ENCODE peak calls at places on chromosomes 12 and 14, in eight cellular contexts. One of them, this sample, is unnamed.
A peak's percentile ranks its signal among the peaks of the same experiment; 100 is the strongest.

GRCh38 chr14:76958975-76959710 is 69.4 kb downstream of the IRF2BPL start:
- DNase-seq in psoas muscle: no peak
- DNase-seq in IMR-90: peak; percentile 72
- DNase-seq in body of pancreas: no peak
- DNase-seq in tibial artery: peak; percentile 72
- DNase-seq in fibroblast of lung: peak; percentile 95
- DNase-seq in heart left ventricle: peak; percentile 85
- DNase-seq in heart right ventricle: peak; percentile 76
- DNase-seq in this sample: peak; percentile 49

GRCh38 chr12:117063162-117063911 is 35.9 kb downstream of the TESC start:
- DNase-seq in psoas muscle: no peak
- DNase-seq in IMR-90: no peak
- DNase-seq in body of pancreas: no peak
- DNase-seq in tibial artery: peak; percentile 30
- DNase-seq in fibroblast of lung: no peak
- DNase-seq in heart left ventricle: peak; percentile 46
- DNase-seq in heart right ventricle: peak; percentile 37
- DNase-seq in this sample: no peak

GRCh38 chr12:49542592-49543160 is 3.8 kb downstream of the KCNH3 start:
- DNase-seq in psoas muscle: no peak
- DNase-seq in IMR-90: no peak
- DNase-seq in body of pancreas: no peak
- DNase-seq in tibial artery: no peak
- DNase-seq in fibroblast of lung: no peak
- DNase-seq in heart left ventricle: no peak
- DNase-seq in heart right ventricle: no peak
- DNase-seq in this sample: no peak

GRCh38 chr12:41794341-41794740 is 350.3 kb downstream of the GXYLT1 start:
- DNase-seq in psoas muscle: no peak
- DNase-seq in IMR-90: no peak
- DNase-seq in body of pancreas: no peak
- DNase-seq in tibial artery: no peak
- DNase-seq in fibroblast of lung: no peak
- DNase-seq in heart left ventricle: no peak
- DNase-seq in heart right ventricle: no peak
- DNase-seq in this sample: no peak

GRCh38 chr12:116508145-116509121 is 50.7 kb upstream of the MAP1LC3B2 start:
- DNase-seq in psoas muscle: peak; percentile 56
- DNase-seq in IMR-90: no peak
- DNase-seq in body of pancreas: no peak
- DNase-seq in tibial artery: no peak
- DNase-seq in fibroblast of lung: peak; percentile 20
- DNase-seq in heart left ventricle: peak; percentile 39
- DNase-seq in heart right ventricle: peak; percentile 22
- DNase-seq in this sample: peak; percentile 9

GRCh38 chr14:105926415-105927093 is 400.2 kb downstream of the TMEM121 start:
- DNase-seq in psoas muscle: peak; percentile 36
- DNase-seq in IMR-90: no peak
- DNase-seq in body of pancreas: peak; percentile 5
- DNase-seq in tibial artery: no peak
- DNase-seq in fibroblast of lung: no peak
- DNase-seq in heart left ventricle: peak; percentile 12
- DNase-seq in heart right ventricle: no peak
- DNase-seq in this sample: no peak

GRCh38 chr12:67991158-67991557 is 1.9 kb downstream of the IFNG-AS1 start:
- DNase-seq in psoas muscle: no peak
- DNase-seq in IMR-90: no peak
- DNase-seq in body of pancreas: no peak
- DNase-seq in tibial artery: no peak
- DNase-seq in fibroblast of lung: no peak
- DNase-seq in heart left ventricle: no peak
- DNase-seq in heart right ventricle: no peak
- DNase-seq in this sample: no peak

GRCh38 chr12:92297405-92297804 is 151.8 kb upstream of the BTG1 start:
- DNase-seq in psoas muscle: no peak
- DNase-seq in IMR-90: no peak
- DNase-seq in body of pancreas: no peak
- DNase-seq in tibial artery: no peak
- DNase-seq in fibroblast of lung: no peak
- DNase-seq in heart left ventricle: no peak
- DNase-seq in heart right ventricle: no peak
- DNase-seq in this sample: no peak

GRCh38 chr12:52389313-52390207 is 4.1 kb upstream of the KRT84 start:
- DNase-seq in psoas muscle: no peak
- DNase-seq in IMR-90: no peak
- DNase-seq in body of pancreas: no peak
- DNase-seq in tibial artery: no peak
- DNase-seq in fibroblast of lung: peak; percentile 60
- DNase-seq in heart left ventricle: no peak
- DNase-seq in heart right ventricle: no peak
- DNase-seq in this sample: no peak

GRCh38 chr12:114032801-114033200 is 66.7 kb upstream of the RBM19 start:
- DNase-seq in psoas muscle: no peak
- DNase-seq in IMR-90: no peak
- DNase-seq in body of pancreas: no peak
- DNase-seq in tibial artery: no peak
- DNase-seq in fibroblast of lung: no peak
- DNase-seq in heart left ventricle: no peak
- DNase-seq in heart right ventricle: no peak
- DNase-seq in this sample: no peak

GRCh38 chr14:89351364-89351957 is 65.6 kb downstream of the FOXN3 start:
- DNase-seq in psoas muscle: no peak
- DNase-seq in IMR-90: peak; percentile 42
- DNase-seq in body of pancreas: peak; percentile 47
- DNase-seq in tibial artery: no peak
- DNase-seq in fibroblast of lung: peak; percentile 47
- DNase-seq in heart left ventricle: no peak
- DNase-seq in heart right ventricle: no peak
- DNase-seq in this sample: peak; percentile 16

GRCh38 chr12:78146365-78146772 is 315.7 kb downstream of the NAV3 start:
- DNase-seq in psoas muscle: no peak
- DNase-seq in IMR-90: peak; percentile 62
- DNase-seq in body of pancreas: no peak
- DNase-seq in tibial artery: no peak
- DNase-seq in fibroblast of lung: peak; percentile 47
- DNase-seq in heart left ventricle: no peak
- DNase-seq in heart right ventricle: no peak
- DNase-seq in this sample: no peak

GRCh38 chr12:106910202-106910601 is 45.5 kb upstream of the TMEM263 start:
- DNase-seq in psoas muscle: no peak
- DNase-seq in IMR-90: no peak
- DNase-seq in body of pancreas: no peak
- DNase-seq in tibial artery: no peak
- DNase-seq in fibroblast of lung: no peak
- DNase-seq in heart left ventricle: no peak
- DNase-seq in heart right ventricle: no peak
- DNase-seq in this sample: no peak

GRCh38 chr14:72636094-72636493 is 257.8 kb downstream of the DPF3 start:
- DNase-seq in psoas muscle: no peak
- DNase-seq in IMR-90: peak; percentile 79
- DNase-seq in body of pancreas: no peak
- DNase-seq in tibial artery: no peak
- DNase-seq in fibroblast of lung: no peak
- DNase-seq in heart left ventricle: no peak
- DNase-seq in heart right ventricle: no peak
- DNase-seq in this sample: no peak

GRCh38 chr14:55976219-55976618 is 142.0 kb upstream of the PELI2 start:
- DNase-seq in psoas muscle: no peak
- DNase-seq in IMR-90: no peak
- DNase-seq in body of pancreas: peak; percentile 34
- DNase-seq in tibial artery: no peak
- DNase-seq in fibroblast of lung: no peak
- DNase-seq in heart left ventricle: no peak
- DNase-seq in heart right ventricle: no peak
- DNase-seq in this sample: no peak

GRCh38 chr12:90407841-90408240 is 547.1 kb downstream of the CCER1 start:
- DNase-seq in psoas muscle: no peak
- DNase-seq in IMR-90: no peak
- DNase-seq in body of pancreas: no peak
- DNase-seq in tibial artery: no peak
- DNase-seq in fibroblast of lung: no peak
- DNase-seq in heart left ventricle: no peak
- DNase-seq in heart right ventricle: no peak
- DNase-seq in this sample: peak; percentile 21

GRCh38 chr14:55075628-55076027 is 24.2 kb downstream of the MAPK1IP1L start:
- DNase-seq in psoas muscle: no peak
- DNase-seq in IMR-90: peak; percentile 70
- DNase-seq in body of pancreas: no peak
- DNase-seq in tibial artery: no peak
- DNase-seq in fibroblast of lung: peak; percentile 67
- DNase-seq in heart left ventricle: no peak
- DNase-seq in heart right ventricle: no peak
- DNase-seq in this sample: no peak

GRCh38 chr14:104899781-104900180 is 24.9 kb upstream of the PLD4 start:
- DNase-seq in psoas muscle: no peak
- DNase-seq in IMR-90: no peak
- DNase-seq in body of pancreas: peak; percentile 32
- DNase-seq in tibial artery: no peak
- DNase-seq in fibroblast of lung: no peak
- DNase-seq in heart left ventricle: no peak
- DNase-seq in heart right ventricle: no peak
- DNase-seq in this sample: no peak

GRCh38 chr14:78170203-78170602 is at the start of gene NRXN3:
- DNase-seq in psoas muscle: no peak
- DNase-seq in IMR-90: no peak
- DNase-seq in body of pancreas: no peak
- DNase-seq in tibial artery: no peak
- DNase-seq in fibroblast of lung: peak; percentile 10
- DNase-seq in heart left ventricle: no peak
- DNase-seq in heart right ventricle: no peak
- DNase-seq in this sample: no peak

GRCh38 chr12:86228656-86229055 is 27.5 kb downstream of the MGAT4C start:
- DNase-seq in psoas muscle: no peak
- DNase-seq in IMR-90: no peak
- DNase-seq in body of pancreas: no peak
- DNase-seq in tibial artery: no peak
- DNase-seq in fibroblast of lung: peak; percentile 4
- DNase-seq in heart left ventricle: no peak
- DNase-seq in heart right ventricle: no peak
- DNase-seq in this sample: no peak

GRCh38 chr12:46965880-46966279 is 113.5 kb upstream of the PCED1B start:
- DNase-seq in psoas muscle: no peak
- DNase-seq in IMR-90: no peak
- DNase-seq in body of pancreas: no peak
- DNase-seq in tibial artery: no peak
- DNase-seq in fibroblast of lung: no peak
- DNase-seq in heart left ventricle: peak; percentile 56
- DNase-seq in heart right ventricle: peak; percentile 57
- DNase-seq in this sample: no peak

GRCh38 chr12:88063375-88063774 is 34.2 kb upstream of the C12orf50 start:
- DNase-seq in psoas muscle: no peak
- DNase-seq in IMR-90: peak; percentile 18
- DNase-seq in body of pancreas: no peak
- DNase-seq in tibial artery: no peak
- DNase-seq in fibroblast of lung: peak; percentile 31
- DNase-seq in heart left ventricle: no peak
- DNase-seq in heart right ventricle: no peak
- DNase-seq in this sample: no peak

GRCh38 chr12:54414191-54414525 is 4.9 kb downstream of the ITGA5 start:
- DNase-seq in psoas muscle: no peak
- DNase-seq in IMR-90: no peak
- DNase-seq in body of pancreas: no peak
- DNase-seq in tibial artery: no peak
- DNase-seq in fibroblast of lung: no peak
- DNase-seq in heart left ventricle: peak; percentile 25
- DNase-seq in heart right ventricle: no peak
- DNase-seq in this sample: no peak
- H3K4me1 ChIP-seq in psoas muscle: peaks cover 64% of the 10 kb centered on the region
- H3K4me1 ChIP-seq in IMR-90: peaks cover 34% of the 10 kb centered on the region
- H3K4me1 ChIP-seq in body of pancreas: peaks cover 72% of the 10 kb centered on the region
- H3K4me1 ChIP-seq in tibial artery: peaks cover 40% of the 10 kb centered on the region
- H3K4me1 ChIP-seq in fibroblast of lung: peaks cover 39% of the 10 kb centered on the region
- H3K4me1 ChIP-seq in heart left ventricle: peaks cover 14% of the 10 kb centered on the region
- H3K4me1 ChIP-seq in heart right ventricle: peaks cover 61% of the 10 kb centered on the region
- H3K4me1 ChIP-seq in this sample: peaks cover 4% of the 10 kb centered on the region

GRCh38 chr12:112506513-112507166 is 87.9 kb downstream of the PTPN11 start:
- DNase-seq in psoas muscle: no peak
- DNase-seq in IMR-90: no peak
- DNase-seq in body of pancreas: no peak
- DNase-seq in tibial artery: no peak
- DNase-seq in fibroblast of lung: no peak
- DNase-seq in heart left ventricle: no peak
- DNase-seq in heart right ventricle: no peak
- DNase-seq in this sample: no peak

DNA sequence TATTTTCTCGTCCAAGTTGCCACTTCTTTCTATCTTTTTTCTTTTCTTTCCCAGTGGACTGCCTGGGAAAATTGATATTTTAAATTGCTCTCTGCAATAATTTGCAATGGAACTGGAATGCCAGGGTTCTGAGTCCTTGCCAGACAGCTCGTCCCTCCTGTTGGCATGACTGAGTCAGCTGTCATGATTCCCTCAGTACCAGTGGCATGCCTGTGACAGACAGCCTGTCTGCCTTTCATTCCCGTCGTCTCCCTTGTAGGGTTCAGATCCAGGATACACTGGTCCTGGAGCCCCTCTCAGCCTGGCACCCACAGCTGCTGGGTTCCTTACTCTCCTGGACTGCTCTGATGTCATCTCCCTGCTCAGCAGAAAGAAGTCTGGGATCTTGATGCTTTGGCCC is 84.8 kb downstream of the PTPN11 start:
- DNase-seq in psoas muscle: no peak
- DNase-seq in IMR-90: no peak
- DNase-seq in body of pancreas: no peak
- DNase-seq in tibial artery: no peak
- DNase-seq in fibroblast of lung: no peak
- DNase-seq in heart left ventricle: no peak
- DNase-seq in heart right ventricle: no peak
- DNase-seq in this sample: no peak
- H3K36me3 ChIP-seq in psoas muscle: peaks cover 96% of the 10 kb centered on the region
- H3K36me3 ChIP-seq in IMR-90: peaks cover 49% of the 10 kb centered on the region
- H3K36me3 ChIP-seq in body of pancreas: peaks cover 14% of the 10 kb centered on the region
- H3K36me3 ChIP-seq in tibial artery: peaks cover 77% of the 10 kb centered on the region
- H3K36me3 ChIP-seq in fibroblast of lung: peaks cover 6% of the 10 kb centered on the region
- H3K36me3 ChIP-seq in heart left ventricle: peaks cover 33% of the 10 kb centered on the region
- H3K36me3 ChIP-seq in heart right ventricle: peaks cover 58% of the 10 kb centered on the region
- H3K36me3 ChIP-seq in this sample: peaks cover 45% of the 10 kb centered on the region

DNA sequence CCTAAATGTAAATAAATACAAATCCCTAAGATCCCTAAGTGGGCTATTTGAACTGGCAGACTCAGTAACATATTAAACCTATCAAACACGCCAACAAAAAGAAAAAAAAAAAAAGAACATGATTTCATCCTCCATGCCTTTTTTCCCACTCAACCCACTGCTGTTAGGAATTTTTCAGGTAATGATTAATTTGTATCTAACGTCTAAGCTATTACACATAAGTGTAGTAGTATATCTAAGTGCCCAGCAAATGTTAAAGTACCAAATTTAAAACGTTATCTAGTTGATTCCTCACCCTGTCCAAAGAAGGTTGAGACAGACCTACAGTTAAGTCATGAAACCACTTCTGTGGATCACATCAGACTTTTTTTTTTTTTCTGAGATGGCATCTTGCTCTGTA is 16.4 kb upstream of the ARID4A start:
- DNase-seq in psoas muscle: no peak
- DNase-seq in IMR-90: no peak
- DNase-seq in body of pancreas: no peak
- DNase-seq in tibial artery: no peak
- DNase-seq in fibroblast of lung: peak; percentile 20
- DNase-seq in heart left ventricle: no peak
- DNase-seq in heart right ventricle: no peak
- DNase-seq in this sample: no peak
- H3K4me3 ChIP-seq in psoas muscle: no peak overlapping the region
- H3K4me3 ChIP-seq in IMR-90: no peak overlapping the region
- H3K4me3 ChIP-seq in body of pancreas: no peak overlapping the region
- H3K4me3 ChIP-seq in tibial artery: no peak overlapping the region
- H3K4me3 ChIP-seq in fibroblast of lung: no peak overlapping the region
- H3K4me3 ChIP-seq in heart left ventricle: no peak overlapping the region
- H3K4me3 ChIP-seq in heart right ventricle: no peak overlapping the region
- H3K4me3 ChIP-seq in this sample: no peak overlapping the region

GRCh38 chr12:71456990-71457389 is 17.4 kb downstream of the LGR5 start:
- DNase-seq in psoas muscle: no peak
- DNase-seq in IMR-90: no peak
- DNase-seq in body of pancreas: no peak
- DNase-seq in tibial artery: no peak
- DNase-seq in fibroblast of lung: no peak
- DNase-seq in heart left ventricle: no peak
- DNase-seq in heart right ventricle: no peak
- DNase-seq in this sample: no peak
- H3K4me1 ChIP-seq in psoas muscle: peaks cover 8% of the 10 kb centered on the region
- H3K4me1 ChIP-seq in IMR-90: no peaks in the 10 kb centered on the region
- H3K4me1 ChIP-seq in body of pancreas: no peaks in the 10 kb centered on the region
- H3K4me1 ChIP-seq in tibial artery: no peaks in the 10 kb centered on the region
- H3K4me1 ChIP-seq in fibroblast of lung: no peaks in the 10 kb centered on the region
- H3K4me1 ChIP-seq in heart left ventricle: no peaks in the 10 kb centered on the region
- H3K4me1 ChIP-seq in heart right ventricle: no peaks in the 10 kb centered on the region
- H3K4me1 ChIP-seq in this sample: no peaks in the 10 kb centered on the region